ENCODE peak calls at places on chromosomes 5 and 9, in nine cellular contexts. One of them, this sample, is unnamed.

GRCh38 chr9:137064027-137064879 is 6.1 kb downstream of the SAPCD2 start:
- DNase-seq in activated T-helper 2 cell treated with anti-CD3 and anti-CD28 coated beads, Interferon-gamma antibody, Interleukin-2, Interleukin-4, amounts not matched to agents 10 μg/mL and 5 μg/mL and 100 μg/mL, durations not matched to agents 14 hours and 24 hours and 36 hours: peak; percentile 43
- DNase-seq in cardiac muscle cell: peak; percentile 58
- DNase-seq in C1 segment of cervical spinal cord: peak; percentile 25
- DNase-seq in bronchial epithelial cell: no peak
- DNase-seq in Panc1: no peak
- DNase-seq in fibroblast of lung: no peak
- DNase-seq in stimulated activated CD4-positive, alpha-beta T cell treated with anti-CD3 and anti-CD28 coated beads, Interleukin-1b, Interleukin-23, amount 100 ng/mL, for 24 hours: no peak
- DNase-seq in GM10248: peak; percentile 69
- DNase-seq in this sample: peak; percentile 60

GRCh38 chr5:5882706-5883105 is 460.2 kb downstream of the ICE1 start:
- DNase-seq in activated T-helper 2 cell treated with anti-CD3 and anti-CD28 coated beads, Interferon-gamma antibody, Interleukin-2, Interleukin-4, amounts not matched to agents 10 μg/mL and 5 μg/mL and 100 μg/mL, durations not matched to agents 14 hours and 24 hours and 36 hours: no peak
- DNase-seq in cardiac muscle cell: no peak
- DNase-seq in C1 segment of cervical spinal cord: no peak
- DNase-seq in bronchial epithelial cell: no peak
- DNase-seq in Panc1: no peak
- DNase-seq in fibroblast of lung: no peak
- DNase-seq in stimulated activated CD4-positive, alpha-beta T cell treated with anti-CD3 and anti-CD28 coated beads, Interleukin-1b, Interleukin-23, amount 100 ng/mL, for 24 hours: no peak
- DNase-seq in GM10248: no peak
- DNase-seq in this sample: no peak

GRCh38 chr5:149133795-149134777 is 7.2 kb upstream of the ABLIM3 start:
- DNase-seq in activated T-helper 2 cell treated with anti-CD3 and anti-CD28 coated beads, Interferon-gamma antibody, Interleukin-2, Interleukin-4, amounts not matched to agents 10 μg/mL and 5 μg/mL and 100 μg/mL, durations not matched to agents 14 hours and 24 hours and 36 hours: no peak
- DNase-seq in cardiac muscle cell: peak; percentile 68
- DNase-seq in C1 segment of cervical spinal cord: no peak
- DNase-seq in bronchial epithelial cell: peak; percentile 94
- DNase-seq in Panc1: no peak
- DNase-seq in fibroblast of lung: peak; percentile 92
- DNase-seq in stimulated activated CD4-positive, alpha-beta T cell treated with anti-CD3 and anti-CD28 coated beads, Interleukin-1b, Interleukin-23, amount 100 ng/mL, for 24 hours: no peak
- DNase-seq in GM10248: no peak
- DNase-seq in this sample: no peak

GRCh38 chr5:150599917-150600511 is 40.4 kb upstream of the SYNPO start:
- DNase-seq in activated T-helper 2 cell treated with anti-CD3 and anti-CD28 coated beads, Interferon-gamma antibody, Interleukin-2, Interleukin-4, amounts not matched to agents 10 μg/mL and 5 μg/mL and 100 μg/mL, durations not matched to agents 14 hours and 24 hours and 36 hours: no peak
- DNase-seq in cardiac muscle cell: peak; percentile 88
- DNase-seq in C1 segment of cervical spinal cord: peak; percentile 22
- DNase-seq in bronchial epithelial cell: peak; percentile 91
- DNase-seq in Panc1: no peak
- DNase-seq in fibroblast of lung: peak; percentile 75
- DNase-seq in stimulated activated CD4-positive, alpha-beta T cell treated with anti-CD3 and anti-CD28 coated beads, Interleukin-1b, Interleukin-23, amount 100 ng/mL, for 24 hours: no peak
- DNase-seq in GM10248: no peak
- DNase-seq in this sample: peak; percentile 95

GRCh38 chr9:120393386-120394057 is 186.4 kb downstream of the CDK5RAP2 start:
- DNase-seq in activated T-helper 2 cell treated with anti-CD3 and anti-CD28 coated beads, Interferon-gamma antibody, Interleukin-2, Interleukin-4, amounts not matched to agents 10 μg/mL and 5 μg/mL and 100 μg/mL, durations not matched to agents 14 hours and 24 hours and 36 hours: no peak
- DNase-seq in cardiac muscle cell: peak; percentile 64
- DNase-seq in C1 segment of cervical spinal cord: no peak
- DNase-seq in bronchial epithelial cell: peak; percentile 53
- DNase-seq in Panc1: no peak
- DNase-seq in fibroblast of lung: peak; percentile 64
- DNase-seq in stimulated activated CD4-positive, alpha-beta T cell treated with anti-CD3 and anti-CD28 coated beads, Interleukin-1b, Interleukin-23, amount 100 ng/mL, for 24 hours: no peak
- DNase-seq in GM10248: no peak
- DNase-seq in this sample: no peak

GRCh38 chr5:164784230-164784629 is 1278.8 kb downstream of the MAT2B start:
- DNase-seq in activated T-helper 2 cell treated with anti-CD3 and anti-CD28 coated beads, Interferon-gamma antibody, Interleukin-2, Interleukin-4, amounts not matched to agents 10 μg/mL and 5 μg/mL and 100 μg/mL, durations not matched to agents 14 hours and 24 hours and 36 hours: no peak
- DNase-seq in cardiac muscle cell: no peak
- DNase-seq in C1 segment of cervical spinal cord: no peak
- DNase-seq in bronchial epithelial cell: no peak
- DNase-seq in Panc1: no peak
- DNase-seq in fibroblast of lung: no peak
- DNase-seq in stimulated activated CD4-positive, alpha-beta T cell treated with anti-CD3 and anti-CD28 coated beads, Interleukin-1b, Interleukin-23, amount 100 ng/mL, for 24 hours: no peak
- DNase-seq in GM10248: no peak
- DNase-seq in this sample: no peak

GRCh38 chr5:62340392-62340791 is 34.4 kb downstream of the KIF2A start:
- DNase-seq in activated T-helper 2 cell treated with anti-CD3 and anti-CD28 coated beads, Interferon-gamma antibody, Interleukin-2, Interleukin-4, amounts not matched to agents 10 μg/mL and 5 μg/mL and 100 μg/mL, durations not matched to agents 14 hours and 24 hours and 36 hours: no peak
- DNase-seq in cardiac muscle cell: peak; percentile 38
- DNase-seq in C1 segment of cervical spinal cord: no peak
- DNase-seq in bronchial epithelial cell: peak; percentile 61
- DNase-seq in Panc1: no peak
- DNase-seq in fibroblast of lung: no peak
- DNase-seq in stimulated activated CD4-positive, alpha-beta T cell treated with anti-CD3 and anti-CD28 coated beads, Interleukin-1b, Interleukin-23, amount 100 ng/mL, for 24 hours: no peak
- DNase-seq in GM10248: no peak
- DNase-seq in this sample: peak; percentile 43

GRCh38 chr5:65933295-65933694 is 6.9 kb downstream of the ERBIN start:
- DNase-seq in activated T-helper 2 cell treated with anti-CD3 and anti-CD28 coated beads, Interferon-gamma antibody, Interleukin-2, Interleukin-4, amounts not matched to agents 10 μg/mL and 5 μg/mL and 100 μg/mL, durations not matched to agents 14 hours and 24 hours and 36 hours: no peak
- DNase-seq in cardiac muscle cell: no peak
- DNase-seq in C1 segment of cervical spinal cord: no peak
- DNase-seq in bronchial epithelial cell: no peak
- DNase-seq in Panc1: no peak
- DNase-seq in fibroblast of lung: no peak
- DNase-seq in stimulated activated CD4-positive, alpha-beta T cell treated with anti-CD3 and anti-CD28 coated beads, Interleukin-1b, Interleukin-23, amount 100 ng/mL, for 24 hours: no peak
- DNase-seq in GM10248: no peak
- DNase-seq in this sample: no peak

GRCh38 chr5:17833336-17833735 is 199.1 kb downstream of the TAF11L14 start:
- DNase-seq in activated T-helper 2 cell treated with anti-CD3 and anti-CD28 coated beads, Interferon-gamma antibody, Interleukin-2, Interleukin-4, amounts not matched to agents 10 μg/mL and 5 μg/mL and 100 μg/mL, durations not matched to agents 14 hours and 24 hours and 36 hours: no peak
- DNase-seq in cardiac muscle cell: no peak
- DNase-seq in C1 segment of cervical spinal cord: no peak
- DNase-seq in bronchial epithelial cell: peak; percentile 14
- DNase-seq in Panc1: no peak
- DNase-seq in fibroblast of lung: peak; percentile 11
- DNase-seq in stimulated activated CD4-positive, alpha-beta T cell treated with anti-CD3 and anti-CD28 coated beads, Interleukin-1b, Interleukin-23, amount 100 ng/mL, for 24 hours: no peak
- DNase-seq in GM10248: no peak
- DNase-seq in this sample: no peak

GRCh38 chr5:52964138-52964537 is 25.0 kb upstream of the ITGA2 start:
- DNase-seq in activated T-helper 2 cell treated with anti-CD3 and anti-CD28 coated beads, Interferon-gamma antibody, Interleukin-2, Interleukin-4, amounts not matched to agents 10 μg/mL and 5 μg/mL and 100 μg/mL, durations not matched to agents 14 hours and 24 hours and 36 hours: no peak
- DNase-seq in cardiac muscle cell: no peak
- DNase-seq in C1 segment of cervical spinal cord: no peak
- DNase-seq in bronchial epithelial cell: peak; percentile 65
- DNase-seq in Panc1: no peak
- DNase-seq in fibroblast of lung: no peak
- DNase-seq in stimulated activated CD4-positive, alpha-beta T cell treated with anti-CD3 and anti-CD28 coated beads, Interleukin-1b, Interleukin-23, amount 100 ng/mL, for 24 hours: no peak
- DNase-seq in GM10248: no peak
- DNase-seq in this sample: no peak

GRCh38 chr5:43232943-43233833 is 41.2 kb downstream of the NIM1K start:
- DNase-seq in activated T-helper 2 cell treated with anti-CD3 and anti-CD28 coated beads, Interferon-gamma antibody, Interleukin-2, Interleukin-4, amounts not matched to agents 10 μg/mL and 5 μg/mL and 100 μg/mL, durations not matched to agents 14 hours and 24 hours and 36 hours: no peak
- DNase-seq in cardiac muscle cell: no peak
- DNase-seq in C1 segment of cervical spinal cord: no peak
- DNase-seq in bronchial epithelial cell: no peak
- DNase-seq in Panc1: no peak
- DNase-seq in fibroblast of lung: no peak
- DNase-seq in stimulated activated CD4-positive, alpha-beta T cell treated with anti-CD3 and anti-CD28 coated beads, Interleukin-1b, Interleukin-23, amount 100 ng/mL, for 24 hours: no peak
- DNase-seq in GM10248: no peak
- DNase-seq in this sample: peak; percentile 58

GRCh38 chr9:34271618-34272017 is 57.5 kb downstream of the KIF24 start:
- DNase-seq in activated T-helper 2 cell treated with anti-CD3 and anti-CD28 coated beads, Interferon-gamma antibody, Interleukin-2, Interleukin-4, amounts not matched to agents 10 μg/mL and 5 μg/mL and 100 μg/mL, durations not matched to agents 14 hours and 24 hours and 36 hours: no peak
- DNase-seq in cardiac muscle cell: no peak
- DNase-seq in C1 segment of cervical spinal cord: no peak
- DNase-seq in bronchial epithelial cell: no peak
- DNase-seq in Panc1: no peak
- DNase-seq in fibroblast of lung: peak; percentile 11
- DNase-seq in stimulated activated CD4-positive, alpha-beta T cell treated with anti-CD3 and anti-CD28 coated beads, Interleukin-1b, Interleukin-23, amount 100 ng/mL, for 24 hours: no peak
- DNase-seq in GM10248: no peak
- DNase-seq in this sample: peak; percentile 83